ENCODE peak calls at places on chromosomes 6 and 20, in ten cellular contexts. V, J, F, C, H, L, G, X, A and S are unnamed samples.
A peak's percentile ranks its signal among the peaks of the same experiment; 100 is the strongest.

GRCh38 chr6:100370265-100370664 is 94.5 kb downstream of the SIM1 start:
- DNase-seq in A (peak; percentile 18), X (no peak), G (no peak), V (no peak), L (no peak), J (no peak), H (no peak), F (no peak), C (no peak), S (no peak)

GRCh38 chr20:2314759-2315439 is 19.1 kb downstream of the TGM3 start:
- DNase-seq in H (no peak), F (no peak), A (no peak), X (peak; percentile 51), V (no peak), L (no peak), G (peak; percentile 23), J (peak; percentile 68), C (peak; percentile 65), S (no peak)

GRCh38 chr20:1809611-1810510 is 85.3 kb upstream of the SIRPA start:
- DNase-seq in H (no peak), L (no peak), X (no peak), J (no peak), G (no peak), A (no peak), C (no peak), F (no peak), V (no peak), S (no peak)

GRCh38 chr6:116313377-116313776 is 33.6 kb upstream of the TSPYL1 start:
- DNase-seq in H (no peak), A (no peak), L (no peak), V (no peak), J (no peak), C (no peak), F (no peak), G (no peak), X (no peak), S (no peak)

GRCh38 chr6:89148016-89148750 is 2.3 kb downstream of the PM20D2 start:
- DNase-seq in X (no peak), H (no peak), G (no peak), V (no peak), J (no peak), F (no peak), A (no peak), C (peak; percentile 12), L (no peak), S (no peak)

GRCh38 chr20:64113796-64114355 is 6.5 kb upstream of the NPBWR2 start:
- DNase-seq in H (no peak), G (no peak), L (no peak), F (no peak), X (no peak), V (no peak), J (peak; percentile 13), C (no peak), A (peak; percentile 0), S (no peak)

GRCh38 chr6:39891353-39891752 is 42.9 kb downstream of the MOCS1 start:
- DNase-seq in X (no peak), C (no peak), G (no peak), F (no peak), V (no peak), L (no peak), A (no peak), H (no peak), J (no peak), S (no peak)

GRCh38 chr6:132190097-132190814 is 211.0 kb downstream of the MOXD1 start:
- DNase-seq in V (no peak), A (no peak), J (no peak), C (peak; percentile 3), G (no peak), H (no peak), F (no peak), L (no peak), X (peak; percentile 36), S (no peak)

GRCh38 chr20:57260065-57260958 is 6.1 kb downstream of the BMP7 start:
- DNase-seq in X (no peak), C (no peak), A (no peak), J (peak; percentile 35), F (no peak), V (no peak), H (no peak), G (no peak), L (no peak), S (no peak)

GRCh38 chr20:57259179-57260021 is 7.0 kb downstream of the BMP7 start:
- DNase-seq in V (no peak), J (no peak), F (no peak), C (no peak), L (no peak), A (peak; percentile 63), G (no peak), X (peak; percentile 18), H (no peak), S (no peak)

GRCh38 chr20:57261488-57262243 is 4.8 kb downstream of the BMP7 start:
- DNase-seq in C (no peak), H (no peak), G (no peak), J (peak; percentile 45), V (no peak), A (peak; percentile 54), F (no peak), L (no peak), X (peak; percentile 37), S (no peak)

GRCh38 chr20:57262244-57263126 is 4.0 kb downstream of the BMP7 start:
- DNase-seq in J (no peak), L (no peak), X (peak; percentile 51), C (no peak), V (no peak), H (no peak), A (peak; percentile 58), G (no peak), F (no peak), S (no peak)

DNA sequence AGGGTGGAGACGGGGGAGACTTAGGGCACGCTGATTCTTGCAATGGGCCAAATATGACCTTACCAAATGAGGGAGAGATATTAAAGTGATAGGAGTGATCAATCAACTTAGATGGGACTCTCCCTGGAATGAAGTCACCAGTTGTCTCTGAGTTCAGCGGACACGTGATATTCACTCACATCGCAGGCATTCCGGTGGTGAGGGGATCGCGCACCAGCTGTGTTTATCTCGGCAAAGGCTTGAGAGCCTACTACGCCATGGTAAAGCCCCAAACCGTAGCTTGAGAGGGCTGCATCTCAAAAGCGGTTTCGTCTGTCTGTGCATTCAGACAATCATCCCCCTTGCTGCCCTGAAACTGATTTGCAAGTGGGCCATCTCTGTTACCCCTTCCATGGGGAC is 5.5 kb downstream of the BMP7 start:
- DNase-seq in L (no peak), J (no peak), A (peak; percentile 60), V (no peak), G (no peak), F (no peak), X (peak; percentile 80), H (no peak), C (no peak), S (no peak)
- H3K4me1 ChIP-seq in L (peaks cover 49% of the 10 kb centered on the region), J (peaks cover 2% of the 10 kb centered on the region), A (peaks cover 75% of the 10 kb centered on the region), V (peaks cover 10% of the 10 kb centered on the region), G (peaks cover 43% of the 10 kb centered on the region), F (no peaks in the 10 kb centered on the region), X (peaks cover 7% of the 10 kb centered on the region), H (peaks cover 59% of the 10 kb centered on the region), C (peaks cover 4% of the 10 kb centered on the region), S (no peaks in the 10 kb centered on the region)

DNA sequence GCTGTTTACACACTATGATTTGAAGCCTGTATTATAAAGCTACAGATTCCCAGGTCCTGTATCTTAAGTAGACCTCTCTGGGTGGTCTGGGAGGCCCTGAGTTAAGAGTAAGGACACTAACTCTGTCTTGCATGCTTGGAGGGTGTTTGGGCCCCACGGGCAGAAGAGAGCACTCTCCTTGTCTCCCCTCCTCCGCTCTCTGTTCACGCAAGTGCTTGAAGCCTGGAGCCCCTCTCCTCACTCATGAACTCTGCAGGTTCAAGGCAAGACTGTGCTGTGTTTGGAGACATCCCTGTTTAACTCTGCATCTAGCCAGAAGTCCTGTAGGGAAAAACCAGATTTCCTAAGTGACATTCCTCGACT is 154.0 kb downstream of the ZDHHC14 start:
- DNase-seq in J (no peak), G (no peak), C (no peak), X (no peak), H (no peak), F (no peak), L (no peak), A (peak; percentile 16), V (no peak), S (no peak)
- H3K4me3 ChIP-seq in J (no peak overlapping the region), G (no peak overlapping the region), C (peak overlapping the region; percentile 21), X (no peak overlapping the region), H (no peak overlapping the region), F (no peak overlapping the region), L (no peak overlapping the region), A (no peak overlapping the region), V (no peak overlapping the region), S (no peak overlapping the region)

GRCh38 chr20:19616620-19617019 is 141.4 kb upstream of the RIN2 start:
- DNase-seq in F (no peak), C (no peak), J (no peak), H (no peak), X (peak; percentile 18), A (no peak), L (no peak), V (no peak), G (no peak), S (no peak)

GRCh38 chr20:19615629-19616028 is 142.4 kb upstream of the RIN2 start:
- DNase-seq in X (no peak), A (no peak), C (no peak), F (no peak), H (no peak), V (no peak), G (no peak), J (no peak), L (no peak), S (no peak)

GRCh38 chr20:19618711-19619110 is 139.3 kb upstream of the RIN2 start:
- DNase-seq in L (no peak), A (no peak), V (no peak), J (no peak), G (no peak), H (no peak), X (no peak), C (no peak), F (no peak), S (no peak)

GRCh38 chr20:19619904-19620430 is 138.1 kb upstream of the RIN2 start:
- DNase-seq in X (peak; percentile 77), H (no peak), G (no peak), C (no peak), A (no peak), J (no peak), V (no peak), L (no peak), F (no peak), S (no peak)

DNA sequence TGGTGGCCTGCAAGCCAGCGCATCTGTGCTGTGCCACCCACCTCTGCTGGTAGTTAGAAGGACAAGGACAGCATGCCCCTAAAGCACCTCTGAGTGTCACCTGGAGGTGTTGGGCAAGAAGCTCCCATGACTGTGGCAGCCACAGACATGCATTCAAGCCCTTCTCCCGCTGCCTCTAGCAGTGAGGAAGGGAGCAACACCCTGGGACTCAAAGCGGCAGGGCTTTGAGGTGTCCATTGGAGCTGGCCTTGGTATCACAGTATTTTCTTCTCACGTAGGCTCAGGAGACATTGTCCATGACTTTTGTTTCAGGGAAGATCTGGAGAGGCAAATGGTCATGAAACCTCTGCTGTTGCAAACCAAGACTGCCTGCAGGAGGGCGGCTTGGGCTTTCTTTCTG is 140.8 kb upstream of the RIN2 start:
- DNase-seq in G (no peak), F (no peak), C (no peak), L (no peak), H (no peak), J (no peak), V (no peak), X (peak; percentile 25), A (no peak), S (no peak)
- H3K27ac ChIP-seq in G (no peak overlapping the region), F (no peak overlapping the region), C (no peak overlapping the region), L (no peak overlapping the region), H (no peak overlapping the region), J (no peak overlapping the region), V (no peak overlapping the region), X (no peak overlapping the region), A (no peak overlapping the region), S (no peak overlapping the region)

GRCh38 chr6:106512958-106513480 is 116.3 kb downstream of the RTN4IP1 start:
- DNase-seq in H (no peak), X (no peak), L (peak; percentile 23), F (no peak), A (no peak), C (no peak), V (no peak), J (no peak), G (no peak), S (no peak)

GRCh38 chr6:106510090-106510970 is 119.0 kb downstream of the RTN4IP1 start:
- DNase-seq in L (peak; percentile 31), J (peak; percentile 48), A (peak; percentile 71), H (peak; percentile 63), V (peak; percentile 42), F (no peak), C (no peak), X (peak; percentile 53), G (peak; percentile 36), S (no peak)

GRCh38 chr6:106513813-106514212 is 115.5 kb downstream of the RTN4IP1 start:
- DNase-seq in H (no peak), L (no peak), V (no peak), F (no peak), C (no peak), X (no peak), J (no peak), G (no peak), A (no peak), S (no peak)

GRCh38 chr6:106511274-106512047 is 117.8 kb downstream of the RTN4IP1 start:
- DNase-seq in V (peak; percentile 16), F (no peak), G (no peak), C (no peak), X (peak; percentile 50), H (peak; percentile 41), J (no peak), A (peak; percentile 81), L (peak; percentile 26), S (no peak)

DNA sequence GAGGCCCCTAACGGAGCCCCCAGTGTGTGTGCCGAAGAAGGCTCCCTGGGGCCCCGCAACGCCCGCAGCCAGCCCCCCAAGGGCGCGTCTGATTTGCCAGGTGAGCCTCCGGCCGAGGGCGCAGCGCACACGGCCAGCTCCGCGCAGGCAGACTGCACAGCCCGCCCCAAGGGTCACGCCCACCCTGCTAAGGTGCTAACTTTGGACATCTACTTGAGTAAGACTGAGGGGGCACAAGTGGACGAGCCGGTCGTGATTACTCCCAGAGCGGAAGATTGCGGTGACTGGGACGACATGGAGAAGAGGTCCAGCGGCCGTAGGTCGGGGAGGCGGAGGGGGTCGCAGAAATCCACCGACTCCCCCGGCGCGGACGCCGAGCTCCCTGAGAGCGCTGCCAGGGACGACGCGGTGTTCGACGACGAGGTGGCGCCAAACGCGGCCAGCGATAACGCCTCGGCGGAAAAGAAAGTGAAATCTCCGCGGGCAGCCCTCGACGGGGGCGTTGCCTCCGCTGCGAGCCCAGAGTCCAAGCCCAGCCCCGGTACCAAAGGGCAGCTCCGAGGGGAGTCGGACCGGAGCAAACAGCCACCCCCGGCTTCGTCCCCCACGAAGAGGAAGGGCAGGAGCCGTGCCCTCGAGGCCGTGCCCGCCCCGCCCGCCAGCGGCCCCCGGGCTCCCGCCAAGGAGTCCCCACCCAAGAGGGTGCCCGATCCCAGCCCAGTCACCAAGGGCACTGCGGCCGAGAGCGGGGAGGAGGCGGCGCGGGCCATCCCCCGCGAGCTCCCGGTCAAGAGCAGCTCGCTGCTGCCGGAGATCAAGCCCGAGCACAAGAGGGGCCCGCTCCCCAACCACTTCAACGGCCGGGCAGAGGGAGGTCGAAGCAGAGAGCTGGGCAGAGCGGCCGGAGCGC is 117.0 kb downstream of the RTN4IP1 start:
- DNase-seq in A (peak; percentile 80), X (peak; percentile 41), C (no peak), V (peak; percentile 47), G (peak; percentile 69), H (peak; percentile 82), F (no peak), J (peak; percentile 70), L (peak; percentile 36), S (no peak)
- H3K4me1 ChIP-seq in A (peaks cover 35% of the 10 kb centered on the region), X (no peaks in the 10 kb centered on the region), C (peaks cover 29% of the 10 kb centered on the region), V (peaks cover 16% of the 10 kb centered on the region), G (peaks cover 43% of the 10 kb centered on the region), H (peaks cover 22% of the 10 kb centered on the region), F (peaks cover 17% of the 10 kb centered on the region), J (peaks cover 23% of the 10 kb centered on the region), L (peaks cover 10% of the 10 kb centered on the region), S (peaks cover 30% of the 10 kb centered on the region)